ENCODE peak calls at places on chromosomes 12 and 14, in six cellular contexts. One of them, this sample, is unnamed.

GRCh38 chr12:108649668-108650067 is 16.0 kb upstream of the SELPLG start:
- DNase-seq in esophagus squamous epithelium: no peak
- DNase-seq in thyroid gland: no peak
- DNase-seq in NB4: no peak
- DNase-seq in HCT116: peak
- DNase-seq in uterus: no peak
- DNase-seq in this sample: peak

GRCh38 chr14:36716614-36717184 is 55.0 kb downstream of the PAX9 start:
- DNase-seq in esophagus squamous epithelium: no peak
- DNase-seq in thyroid gland: no peak
- DNase-seq in NB4: no peak
- DNase-seq in HCT116: no peak
- DNase-seq in uterus: no peak
- DNase-seq in this sample: no peak

GRCh38 chr14:35553808-35554207 is 19.8 kb downstream of the INSM2 start:
- DNase-seq in esophagus squamous epithelium: no peak
- DNase-seq in thyroid gland: no peak
- DNase-seq in NB4: no peak
- DNase-seq in HCT116: no peak
- DNase-seq in uterus: no peak
- DNase-seq in this sample: no peak

GRCh38 chr14:94974893-94975292 is 182.4 kb downstream of the DICER1 start:
- DNase-seq in esophagus squamous epithelium: no peak
- DNase-seq in thyroid gland: no peak
- DNase-seq in NB4: no peak
- DNase-seq in HCT116: no peak
- DNase-seq in uterus: no peak
- DNase-seq in this sample: no peak

GRCh38 chr14:71380271-71380670 is 473.0 kb downstream of the PCNX1 start:
- DNase-seq in esophagus squamous epithelium: no peak
- DNase-seq in thyroid gland: no peak
- DNase-seq in NB4: no peak
- DNase-seq in HCT116: no peak
- DNase-seq in uterus: no peak
- DNase-seq in this sample: no peak

GRCh38 chr12:116172224-116172849 is 105.2 kb downstream of the MED13L start:
- DNase-seq in esophagus squamous epithelium: no peak
- DNase-seq in thyroid gland: no peak
- DNase-seq in NB4: no peak
- DNase-seq in HCT116: no peak
- DNase-seq in uterus: no peak
- DNase-seq in this sample: no peak

GRCh38 chr12:103166949-103167348 is 209.5 kb downstream of the ASCL1 start:
- DNase-seq in esophagus squamous epithelium: no peak
- DNase-seq in thyroid gland: no peak
- DNase-seq in NB4: no peak
- DNase-seq in HCT116: no peak
- DNase-seq in uterus: no peak
- DNase-seq in this sample: no peak

GRCh38 chr12:46148706-46149463 is 120.0 kb downstream of the SLC38A1 start:
- DNase-seq in esophagus squamous epithelium: no peak
- DNase-seq in thyroid gland: no peak
- DNase-seq in NB4: no peak
- DNase-seq in HCT116: no peak
- DNase-seq in uterus: no peak
- DNase-seq in this sample: no peak

GRCh38 chr14:72164420-72165150 is 232.4 kb downstream of the RGS6 start:
- DNase-seq in esophagus squamous epithelium: no peak
- DNase-seq in thyroid gland: no peak
- DNase-seq in NB4: no peak
- DNase-seq in HCT116: no peak
- DNase-seq in uterus: no peak
- DNase-seq in this sample: no peak

GRCh38 chr12:69501154-69501895 is 31.1 kb downstream of the FRS2 start:
- DNase-seq in esophagus squamous epithelium: no peak
- DNase-seq in thyroid gland: no peak
- DNase-seq in NB4: no peak
- DNase-seq in HCT116: no peak
- DNase-seq in uterus: no peak
- DNase-seq in this sample: no peak

GRCh38 chr14:84575681-84576080 is 954.3 kb upstream of the FLRT2 start:
- DNase-seq in esophagus squamous epithelium: no peak
- DNase-seq in thyroid gland: no peak
- DNase-seq in NB4: no peak
- DNase-seq in HCT116: no peak
- DNase-seq in uterus: no peak
- DNase-seq in this sample: no peak

GRCh38 chr12:88113871-88114270 is 28.0 kb downstream of the CEP290 start:
- DNase-seq in esophagus squamous epithelium: no peak
- DNase-seq in thyroid gland: no peak
- DNase-seq in NB4: no peak
- DNase-seq in HCT116: no peak
- DNase-seq in uterus: no peak
- DNase-seq in this sample: no peak

GRCh38 chr14:58878740-58879139 is 241.0 kb downstream of the DACT1 start:
- DNase-seq in esophagus squamous epithelium: no peak
- DNase-seq in thyroid gland: no peak
- DNase-seq in NB4: no peak
- DNase-seq in HCT116: no peak
- DNase-seq in uterus: no peak
- DNase-seq in this sample: no peak
- TF ChIP-seq POLR2A in esophagus squamous epithelium: no peak
- TF ChIP-seq POLR2A in thyroid gland: no peak
- TF ChIP-seq POLR2A in NB4: no peak
- TF ChIP-seq POLR2A in HCT116: no peak
- TF ChIP-seq POLR2A in uterus: no peak
- TF ChIP-seq POLR2A in this sample: no peak

DNA sequence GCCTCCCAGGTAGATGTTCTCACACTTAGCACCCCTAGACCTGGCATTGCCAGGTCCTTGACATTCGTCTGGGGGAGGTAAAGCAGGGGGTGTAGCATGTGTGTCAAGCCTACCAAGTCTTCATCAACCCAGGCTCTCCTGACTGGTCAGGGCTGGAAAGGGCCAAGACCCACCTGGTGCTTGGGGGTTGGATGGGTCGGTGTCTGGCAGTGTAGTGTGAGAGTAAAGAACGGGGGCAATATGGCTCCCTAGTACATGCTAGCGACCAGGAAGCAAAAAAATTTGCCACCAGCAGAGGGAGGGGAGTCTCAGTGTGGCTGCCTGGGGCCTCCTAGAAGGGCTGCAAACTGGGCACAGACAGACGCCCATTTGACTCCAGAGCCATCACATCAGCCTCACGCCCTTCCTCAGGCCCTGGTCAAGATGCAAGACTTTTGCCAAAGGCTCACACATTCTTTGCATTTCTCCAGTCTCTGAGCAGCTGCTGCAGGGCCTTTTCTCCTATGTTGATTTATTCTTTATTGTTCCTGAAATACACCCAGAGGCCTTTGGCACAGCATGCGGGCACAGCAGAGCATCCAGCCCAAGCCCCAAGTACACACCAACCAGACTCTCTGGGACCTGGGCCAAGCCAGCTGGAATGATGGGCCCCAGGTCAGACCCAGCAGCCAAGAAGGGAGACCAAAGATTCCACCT is 38.3 kb upstream of the PNMA1 start:
- DNase-seq in esophagus squamous epithelium: no peak
- DNase-seq in thyroid gland: peak
- DNase-seq in NB4: peak
- DNase-seq in HCT116: no peak
- DNase-seq in uterus: peak
- DNase-seq in this sample: peak
- TF ChIP-seq POLR2A in esophagus squamous epithelium: no peak
- TF ChIP-seq POLR2A in thyroid gland: no peak
- TF ChIP-seq POLR2A in NB4: no peak
- TF ChIP-seq POLR2A in HCT116: no peak
- TF ChIP-seq POLR2A in uterus: no peak
- TF ChIP-seq POLR2A in this sample: no peak

GRCh38 chr12:122421815-122422737 is at the start of gene CLIP1:
- DNase-seq in esophagus squamous epithelium: no peak
- DNase-seq in thyroid gland: peak
- DNase-seq in NB4: peak
- DNase-seq in HCT116: no peak
- DNase-seq in uterus: peak
- DNase-seq in this sample: peak
- TF ChIP-seq POLR2A in esophagus squamous epithelium: peak
- TF ChIP-seq POLR2A in thyroid gland: peak
- TF ChIP-seq POLR2A in NB4: peak
- TF ChIP-seq POLR2A in HCT116: peak
- TF ChIP-seq POLR2A in uterus: peak
- TF ChIP-seq POLR2A in this sample: no peak

GRCh38 chr14:27845241-27845850 is 921.2 kb upstream of the FOXG1 start:
- DNase-seq in esophagus squamous epithelium: no peak
- DNase-seq in thyroid gland: no peak
- DNase-seq in NB4: no peak
- DNase-seq in HCT116: no peak
- DNase-seq in uterus: no peak
- DNase-seq in this sample: no peak
- TF ChIP-seq POLR2A in esophagus squamous epithelium: no peak
- TF ChIP-seq POLR2A in thyroid gland: no peak
- TF ChIP-seq POLR2A in NB4: no peak
- TF ChIP-seq POLR2A in HCT116: no peak
- TF ChIP-seq POLR2A in uterus: no peak
- TF ChIP-seq POLR2A in this sample: no peak